ENCODE peak calls at places on chromosomes 5 and 9, in four cellular contexts. One of them, this sample, is unnamed.

GRCh38 chr5:136058031-136058971 is 29.5 kb downstream of the TGFBI start:
- DNase-seq in kidney: no peak
- DNase-seq in dorsolateral prefrontal cortex: no peak
- DNase-seq in coronary artery: peak
- DNase-seq in this sample: peak

GRCh38 chr5:82676663-82677062 is 398.5 kb upstream of the RPS23 start:
- DNase-seq in kidney: no peak
- DNase-seq in dorsolateral prefrontal cortex: no peak
- DNase-seq in coronary artery: no peak
- DNase-seq in this sample: no peak

GRCh38 chr5:99081711-99082110 is 152.9 kb upstream of the CHD1 start:
- DNase-seq in dorsolateral prefrontal cortex: no peak
- DNase-seq in coronary artery: no peak
- DNase-seq in kidney: no peak
- DNase-seq in this sample: no peak

GRCh38 chr9:132583584-132584304 is 1.3 kb downstream of the BARHL1 start:
- DNase-seq in kidney: no peak
- DNase-seq in coronary artery: no peak
- DNase-seq in dorsolateral prefrontal cortex: no peak
- DNase-seq in this sample: no peak

GRCh38 chr5:179812135-179812825 is 5.6 kb upstream of the MGAT4B start:
- DNase-seq in coronary artery: no peak
- DNase-seq in dorsolateral prefrontal cortex: no peak
- DNase-seq in kidney: no peak
- DNase-seq in this sample: no peak

GRCh38 chr5:106392766-106393165 is 1278.0 kb downstream of the EFNA5 start:
- DNase-seq in coronary artery: no peak
- DNase-seq in dorsolateral prefrontal cortex: no peak
- DNase-seq in kidney: no peak
- DNase-seq in this sample: no peak

GRCh38 chr9:126861707-126862460 is 1.4 kb downstream of the ZBTB34 start:
- DNase-seq in kidney: no peak
- DNase-seq in dorsolateral prefrontal cortex: no peak
- DNase-seq in coronary artery: no peak
- DNase-seq in this sample: no peak

GRCh38 chr5:57577432-57578175 is 95.0 kb upstream of the ACTBL2 start:
- DNase-seq in coronary artery: no peak
- DNase-seq in dorsolateral prefrontal cortex: no peak
- DNase-seq in kidney: no peak
- DNase-seq in this sample: no peak

GRCh38 chr5:117013280-117013877 is 438.8 kb upstream of the SEMA6A start:
- DNase-seq in coronary artery: no peak
- DNase-seq in dorsolateral prefrontal cortex: no peak
- DNase-seq in kidney: no peak
- DNase-seq in this sample: no peak

GRCh38 chr9:70566066-70566465 is 151.6 kb upstream of the KLF9 start:
- DNase-seq in kidney: no peak
- DNase-seq in coronary artery: no peak
- DNase-seq in dorsolateral prefrontal cortex: no peak
- DNase-seq in this sample: no peak

GRCh38 chr5:980001-980588 is 28.5 kb upstream of the NKD2 start:
- DNase-seq in dorsolateral prefrontal cortex: no peak
- DNase-seq in coronary artery: no peak
- DNase-seq in kidney: peak
- DNase-seq in this sample: peak

GRCh38 chr5:154418344-154418820 is 27.4 kb upstream of the SAP30L start:
- DNase-seq in kidney: no peak
- DNase-seq in dorsolateral prefrontal cortex: no peak
- DNase-seq in coronary artery: no peak
- DNase-seq in this sample: no peak

GRCh38 chr9:78958887-78959286 is 612.9 kb upstream of the TLE4 start:
- DNase-seq in coronary artery: no peak
- DNase-seq in dorsolateral prefrontal cortex: no peak
- DNase-seq in kidney: no peak
- DNase-seq in this sample: no peak

GRCh38 chr9:35508069-35508468 is 18.2 kb downstream of the RUSC2 start:
- DNase-seq in dorsolateral prefrontal cortex: no peak
- DNase-seq in kidney: no peak
- DNase-seq in coronary artery: no peak
- DNase-seq in this sample: no peak

GRCh38 chr9:35506359-35506758 is 16.4 kb downstream of the RUSC2 start:
- DNase-seq in coronary artery: no peak
- DNase-seq in kidney: no peak
- DNase-seq in dorsolateral prefrontal cortex: no peak
- DNase-seq in this sample: no peak

GRCh38 chr9:35510366-35510744 is 20.4 kb downstream of the RUSC2 start:
- DNase-seq in kidney: no peak
- DNase-seq in dorsolateral prefrontal cortex: no peak
- DNase-seq in coronary artery: no peak
- DNase-seq in this sample: no peak

GRCh38 chr9:35511453-35511852 is 21.5 kb downstream of the RUSC2 start:
- DNase-seq in kidney: no peak
- DNase-seq in coronary artery: no peak
- DNase-seq in dorsolateral prefrontal cortex: no peak
- DNase-seq in this sample: no peak

GRCh38 chr9:35510745-35511428 is 21.0 kb downstream of the RUSC2 start:
- DNase-seq in kidney: peak
- DNase-seq in coronary artery: peak
- DNase-seq in dorsolateral prefrontal cortex: no peak
- DNase-seq in this sample: peak
- TF ChIP-seq CTCF in kidney: peak
- TF ChIP-seq CTCF in coronary artery: no peak
- TF ChIP-seq CTCF in dorsolateral prefrontal cortex: peak
- TF ChIP-seq CTCF in this sample: peak

GRCh38 chr5:176609724-176610429 is at the start of gene GPRIN1:
- DNase-seq in kidney: no peak
- DNase-seq in coronary artery: no peak
- DNase-seq in dorsolateral prefrontal cortex: no peak
- DNase-seq in this sample: no peak
- TF ChIP-seq CTCF in kidney: no peak
- TF ChIP-seq CTCF in coronary artery: no peak
- TF ChIP-seq CTCF in dorsolateral prefrontal cortex: peak
- TF ChIP-seq CTCF in this sample: no peak

GRCh38 chr9:33264473-33265177 is at the start of the genes BAG1 and CHMP5:
- DNase-seq in kidney: peak
- DNase-seq in coronary artery: peak
- DNase-seq in dorsolateral prefrontal cortex: peak
- DNase-seq in this sample: peak
- TF ChIP-seq CTCF in kidney: peak
- TF ChIP-seq CTCF in coronary artery: peak
- TF ChIP-seq CTCF in dorsolateral prefrontal cortex: peak
- TF ChIP-seq CTCF in this sample: peak

GRCh38 chr9:248278-248961 is 33.8 kb downstream of the DOCK8 start:
- DNase-seq in kidney: no peak
- DNase-seq in coronary artery: no peak
- DNase-seq in dorsolateral prefrontal cortex: no peak
- DNase-seq in this sample: no peak
- TF ChIP-seq CTCF in kidney: no peak
- TF ChIP-seq CTCF in coronary artery: no peak
- TF ChIP-seq CTCF in dorsolateral prefrontal cortex: no peak
- TF ChIP-seq CTCF in this sample: no peak

GRCh38 chr5:181160144-181160754 is 12.9 kb downstream of the OR2V2 start:
- DNase-seq in kidney: no peak
- DNase-seq in coronary artery: no peak
- DNase-seq in dorsolateral prefrontal cortex: peak
- DNase-seq in this sample: no peak

GRCh38 chr5:181156758-181157157 is 9.4 kb downstream of the OR2V2 start:
- DNase-seq in kidney: no peak
- DNase-seq in coronary artery: no peak
- DNase-seq in dorsolateral prefrontal cortex: no peak
- DNase-seq in this sample: no peak

GRCh38 chr5:181158869-181159268 is 11.5 kb downstream of the OR2V2 start:
- DNase-seq in coronary artery: no peak
- DNase-seq in dorsolateral prefrontal cortex: no peak
- DNase-seq in kidney: no peak
- DNase-seq in this sample: no peak

GRCh38 chr5:181161534-181162175 is 14.3 kb downstream of the OR2V2 start:
- DNase-seq in coronary artery: no peak
- DNase-seq in kidney: no peak
- DNase-seq in dorsolateral prefrontal cortex: no peak
- DNase-seq in this sample: no peak

GRCh38 chr5:181159286-181160143 is 12.1 kb downstream of the OR2V2 start:
- DNase-seq in dorsolateral prefrontal cortex: peak
- DNase-seq in coronary artery: peak
- DNase-seq in kidney: peak
- DNase-seq in this sample: peak
- TF ChIP-seq CTCF in dorsolateral prefrontal cortex: peak
- TF ChIP-seq CTCF in coronary artery: peak
- TF ChIP-seq CTCF in kidney: peak
- TF ChIP-seq CTCF in this sample: peak

GRCh38 chr5:100505984-100506670 is 29.0 kb upstream of the FAM174A start:
- DNase-seq in kidney: no peak
- DNase-seq in coronary artery: no peak
- DNase-seq in dorsolateral prefrontal cortex: peak
- DNase-seq in this sample: no peak
- TF ChIP-seq CTCF in kidney: no peak
- TF ChIP-seq CTCF in coronary artery: no peak
- TF ChIP-seq CTCF in dorsolateral prefrontal cortex: no peak
- TF ChIP-seq CTCF in this sample: no peak

This sample was measured in tibial artery.